ENCODE peak calls at places on chromosomes 6 and 20, in seven cellular contexts. V is HepG2, U is GM23338, T is HL-60, Z is transverse colon, N is stomach, O is sigmoid colon. R is an unnamed sample.

GRCh38 chr6:135938588-135939215 is 87.2 kb downstream of the PDE7B start:
- DNase-seq in V (peak), U (peak), T (no peak), Z (no peak), N (no peak), O (no peak), R (no peak)

GRCh38 chr6:157158897-157159296 is 164.4 kb downstream of the TMEM242 start:
- DNase-seq in V (no peak), U (peak), T (no peak), Z (no peak), N (no peak), O (no peak), R (no peak)

GRCh38 chr6:155056756-155057155 is 61.6 kb downstream of the TIAM2 start:
- DNase-seq in V (no peak), U (no peak), T (no peak), Z (no peak), N (no peak), O (no peak), R (no peak)

GRCh38 chr20:62010551-62011402 is 54.9 kb downstream of the TAF4 start:
- DNase-seq in V (peak), U (peak), T (no peak), Z (peak), N (peak), O (no peak), R (no peak)

GRCh38 chr6:89321131-89321530 is 6.0 kb upstream of the GABRR2 start:
- DNase-seq in V (no peak), U (no peak), T (no peak), Z (no peak), N (no peak), O (no peak), R (no peak)

GRCh38 chr6:137218473-137218916 is 690 bp downstream of the IFNGR1 start:
- DNase-seq in V (peak), U (peak), T (peak), Z (peak), N (no peak), O (peak), R (no peak)

GRCh38 chr6:83464741-83465140 is 33.9 kb upstream of the ME1 start:
- DNase-seq in V (peak), U (no peak), T (no peak), Z (peak), N (no peak), O (no peak), R (no peak)

GRCh38 chr6:36677753-36678487 is 594 bp upstream of the CDKN1A start:
- DNase-seq in V (peak), U (no peak), T (no peak), Z (no peak), N (no peak), O (no peak), R (no peak)

GRCh38 chr6:168648240-168648639 is 207.3 kb downstream of the SMOC2 start:
- DNase-seq in V (no peak), U (no peak), T (no peak), Z (no peak), N (peak), O (peak), R (no peak)

GRCh38 chr20:36720510-36720909 is 25.4 kb downstream of the NDRG3 start:
- DNase-seq in V (no peak), U (no peak), T (no peak), Z (no peak), N (no peak), O (no peak), R (no peak)

GRCh38 chr20:31670371-31671228 is 32.9 kb downstream of the COX4I2 start:
- DNase-seq in V (no peak), U (no peak), T (no peak), Z (peak), N (peak), O (peak), R (no peak)

GRCh38 chr6:121492536-121492935 is 57.1 kb downstream of the GJA1 start:
- DNase-seq in V (no peak), U (no peak), T (no peak), Z (no peak), N (no peak), O (no peak), R (no peak)

GRCh38 chr6:121686611-121687023 is 251.2 kb downstream of the GJA1 start:
- DNase-seq in V (no peak), U (peak), T (no peak), Z (no peak), N (no peak), O (no peak), R (no peak)

GRCh38 chr20:58711266-58712051 is 18.9 kb downstream of the NPEPL1 start:
- DNase-seq in V (no peak), U (no peak), T (no peak), Z (peak), N (peak), O (peak), R (no peak)

GRCh38 chr6:152356659-152357058 is 280.5 kb downstream of the SYNE1 start:
- DNase-seq in V (peak), U (peak), T (peak), Z (no peak), N (no peak), O (no peak), R (no peak)

GRCh38 chr20:51258582-51259175 is 235.8 kb upstream of the KCNG1 start:
- DNase-seq in V (no peak), U (no peak), T (no peak), Z (no peak), N (no peak), O (no peak), R (no peak)

GRCh38 chr6:90183587-90184333 is 112.9 kb downstream of the BACH2 start:
- DNase-seq in V (no peak), U (no peak), T (no peak), Z (no peak), N (no peak), O (no peak), R (no peak)

GRCh38 chr6:95574811-95575210 is 2.5 kb upstream of the MANEA start:
- DNase-seq in V (peak), U (no peak), T (peak), Z (no peak), N (no peak), O (no peak), R (peak)

GRCh38 chr6:43125119-43125518 is 46.0 kb upstream of the SRF start:
- DNase-seq in V (peak), U (no peak), T (no peak), Z (no peak), N (no peak), O (no peak), R (no peak)

GRCh38 chr20:1861347-1861987 is 33.7 kb upstream of the SIRPA start:
- DNase-seq in V (no peak), U (no peak), T (no peak), Z (peak), N (no peak), O (no peak), R (no peak)

GRCh38 chr20:52425253-52425652 is 233.7 kb upstream of the ZFP64 start:
- DNase-seq in V (no peak), U (no peak), T (no peak), Z (no peak), N (no peak), O (no peak), R (no peak)

GRCh38 chr6:123515715-123516114 is 121.0 kb downstream of the TRDN start:
- DNase-seq in V (no peak), U (no peak), T (no peak), Z (no peak), N (no peak), O (no peak), R (no peak)

GRCh38 chr20:5361176-5361575 is 44.4 kb upstream of the PROKR2 start:
- DNase-seq in V (no peak), U (no peak), T (no peak), Z (no peak), N (no peak), O (no peak), R (no peak)

GRCh38 chr6:48476257-48476656 is 365.3 kb upstream of the PTCHD4 start:
- DNase-seq in V (peak), U (peak), T (no peak), Z (no peak), N (no peak), O (no peak), R (no peak)

GRCh38 chr20:50868509-50869495 is 62.4 kb downstream of the ADNP start:
- DNase-seq in V (peak), U (no peak), T (no peak), Z (no peak), N (no peak), O (no peak), R (no peak)

GRCh38 chr6:52286798-52287432 is 2.4 kb upstream of the MCM3 start:
- DNase-seq in V (peak), U (peak), T (no peak), Z (peak), N (peak), O (peak), R (peak)

GRCh38 chr20:52410182-52410647 is 218.6 kb upstream of the ZFP64 start:
- DNase-seq in V (no peak), U (no peak), T (peak), Z (no peak), N (no peak), O (no peak), R (peak)

GRCh38 chr20:62237772-62238568 is at the start of gene OSBPL2:
- DNase-seq in V (peak), U (peak), T (peak), Z (peak), N (peak), O (peak), R (peak)

GRCh38 chr6:39568896-39569295 is 156.3 kb downstream of the KIF6 start:
- DNase-seq in V (no peak), U (no peak), T (no peak), Z (no peak), N (no peak), O (no peak), R (no peak)

GRCh38 chr6:3397229-3398164 is 59.4 kb downstream of the SLC22A23 start:
- DNase-seq in V (no peak), U (no peak), T (no peak), Z (no peak), N (no peak), O (peak), R (no peak)

GRCh38 chr6:139736507-139736906 is 362.1 kb upstream of the CITED2 start:
- DNase-seq in V (no peak), U (no peak), T (no peak), Z (no peak), N (no peak), O (no peak), R (no peak)

GRCh38 chr6:16539086-16539931 is 222.0 kb downstream of the ATXN1 start:
- DNase-seq in V (peak), U (no peak), T (no peak), Z (no peak), N (no peak), O (no peak), R (no peak)

GRCh38 chr6:43172127-43173007 is 1.3 kb downstream of the SRF start:
- DNase-seq in V (peak), U (peak), T (peak), Z (peak), N (peak), O (peak), R (no peak)

GRCh38 chr6:43773050-43773956 is 3.3 kb downstream of the VEGFA start:
- DNase-seq in V (peak), U (peak), T (no peak), Z (peak), N (peak), O (peak), R (no peak)

GRCh38 chr6:16276991-16277981 is 38.9 kb downstream of the GMPR start:
- DNase-seq in V (peak), U (peak), T (peak), Z (peak), N (peak), O (peak), R (no peak)

GRCh38 chr20:64196831-64197418 is 32.7 kb downstream of the MYT1 start:
- DNase-seq in V (no peak), U (no peak), T (no peak), Z (no peak), N (no peak), O (no peak), R (no peak)

GRCh38 chr6:142014515-142014914 is 118.2 kb upstream of the GJE1 start:
- DNase-seq in V (no peak), U (no peak), T (no peak), Z (no peak), N (no peak), O (no peak), R (no peak)

DNA sequence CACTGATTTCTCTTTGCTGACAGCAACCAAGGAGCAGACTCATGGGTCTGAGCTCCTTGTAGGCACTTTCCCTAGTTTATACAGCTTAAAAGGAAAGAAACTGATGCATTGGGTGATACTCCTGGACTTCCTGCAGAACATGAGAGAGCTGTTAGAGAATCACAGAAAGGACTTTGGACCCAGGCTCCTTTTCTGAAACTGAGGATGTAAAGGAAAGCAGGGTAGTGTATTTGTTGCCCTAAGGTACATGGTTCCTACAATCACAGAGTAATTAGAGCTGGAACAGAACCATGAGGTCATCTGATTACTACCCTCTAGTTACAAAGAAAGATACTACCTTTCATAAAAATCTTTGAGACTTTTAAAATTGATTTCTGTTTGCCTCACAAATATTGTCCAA is 477.1 kb upstream of the SPTLC3 start:
- DNase-seq in V (no peak), U (no peak), T (no peak), Z (no peak), N (no peak), O (no peak), R (no peak)
- TF ChIP-seq POLR2AphosphoS5 in V (no peak), U (no peak), T (no peak), Z (no peak), N (no peak), O (no peak), R (no peak)

GRCh38 chr20:25054133-25054820 is 3.7 kb downstream of the ACSS1 start:
- DNase-seq in V (peak), U (no peak), T (no peak), Z (peak), N (peak), O (peak), R (no peak)

GRCh38 chr20:25053207-25054132 is 4.5 kb downstream of the ACSS1 start:
- DNase-seq in V (no peak), U (no peak), T (no peak), Z (peak), N (peak), O (peak), R (peak)

GRCh38 chr20:25050501-25051350 is 7.2 kb downstream of the ACSS1 start:
- DNase-seq in V (no peak), U (no peak), T (no peak), Z (peak), N (peak), O (peak), R (no peak)

GRCh38 chr20:25051386-25052155 is 6.4 kb downstream of the ACSS1 start:
- DNase-seq in V (no peak), U (no peak), T (no peak), Z (peak), N (peak), O (peak), R (no peak)

DNA sequence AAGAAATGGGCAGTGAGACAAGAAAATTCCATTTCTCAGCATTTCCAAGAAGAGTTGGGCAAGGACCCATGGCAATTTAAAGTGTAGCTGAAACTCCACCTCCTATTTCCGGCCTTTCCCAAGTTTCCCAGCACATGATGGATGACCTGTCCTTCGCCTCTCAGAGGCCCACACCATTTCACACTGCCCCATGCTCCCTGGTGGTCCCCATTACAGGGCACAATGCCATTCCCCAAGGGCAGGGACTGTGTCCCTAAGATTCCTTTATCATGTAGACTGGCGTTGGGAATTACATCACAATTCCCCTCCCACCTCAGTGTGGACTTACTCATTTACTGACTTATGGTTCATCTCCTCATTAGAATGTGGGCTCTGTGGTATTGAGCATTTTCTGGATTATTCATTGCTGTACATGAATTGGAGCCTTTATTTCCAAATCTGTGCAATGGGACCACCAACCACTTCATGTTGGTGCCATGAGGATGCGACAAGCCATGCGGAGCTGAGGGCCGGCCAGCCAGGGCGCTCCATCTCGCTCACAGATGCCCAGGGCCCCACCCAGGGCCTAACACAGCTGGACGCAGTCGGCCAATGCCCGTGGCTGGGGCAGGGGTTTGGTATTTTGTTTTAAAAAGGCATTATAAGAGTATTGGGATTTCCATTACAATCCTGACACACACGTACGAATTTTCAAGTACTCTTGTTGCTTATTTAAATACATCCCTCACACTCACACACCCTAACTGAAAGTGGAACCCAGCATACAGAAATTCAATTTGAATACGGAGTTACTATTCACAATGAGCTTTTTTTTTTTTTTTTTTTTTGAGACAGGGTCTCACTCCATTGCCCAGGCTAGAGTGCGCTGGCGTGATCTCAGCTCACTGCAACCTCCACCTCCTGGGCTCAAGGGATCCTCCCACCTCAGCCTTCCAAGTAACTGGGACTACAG is 5.4 kb downstream of the ACSS1 start:
- DNase-seq in V (no peak), U (no peak), T (no peak), Z (peak), N (peak), O (peak), R (no peak)
- H3K27ac ChIP-seq in V (no peak), U (no peak), T (no peak), Z (peak), N (peak), O (peak), R (no peak)

DNA sequence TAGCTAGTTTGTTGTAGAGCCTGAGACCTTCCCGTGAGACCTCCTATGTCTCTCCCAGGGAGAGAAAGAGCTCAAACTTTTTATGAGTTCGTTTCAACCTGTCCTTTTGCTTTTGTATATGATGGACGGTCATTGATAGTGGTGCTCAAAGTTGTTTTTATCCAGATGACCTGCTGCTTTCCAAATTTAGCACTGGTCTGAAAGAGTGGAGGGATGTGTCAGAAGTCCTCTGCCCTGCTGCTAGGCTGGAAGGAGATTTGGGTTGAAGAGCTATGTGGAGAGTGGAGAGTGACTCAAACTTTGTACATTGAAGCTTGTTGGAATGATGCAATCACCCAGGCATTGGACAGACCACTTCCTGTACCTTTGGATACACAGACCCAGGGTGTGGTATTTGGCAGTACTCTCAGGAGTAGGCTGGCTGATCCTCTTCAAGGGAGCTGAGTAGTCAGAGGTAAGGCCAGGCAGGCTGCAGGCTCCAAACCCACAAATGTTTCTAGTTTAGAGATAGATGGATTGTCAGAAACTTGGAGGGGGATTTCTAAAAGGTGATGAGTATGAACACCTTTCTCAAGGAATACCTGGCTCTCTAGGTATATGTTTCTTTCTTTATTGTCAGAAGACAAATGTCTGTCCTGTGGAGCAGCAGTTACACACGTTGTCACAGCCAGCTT is 49.4 kb upstream of the RREB1 start:
- DNase-seq in V (peak), U (no peak), T (peak), Z (peak), N (peak), O (no peak), R (no peak)
- TF ChIP-seq POLR2AphosphoS5 in V (no peak), U (no peak), T (no peak), Z (peak), N (no peak), O (no peak), R (no peak)

GRCh38 chr6:74892091-74892490 is 313.8 kb downstream of the COL12A1 start:
- DNase-seq in V (no peak), U (no peak), T (no peak), Z (no peak), N (no peak), O (no peak), R (no peak)

GRCh38 chr6:74891358-74891811 is 314.5 kb downstream of the COL12A1 start:
- DNase-seq in V (no peak), U (no peak), T (no peak), Z (no peak), N (no peak), O (peak), R (no peak)
- H3K27ac ChIP-seq in V (no peak), U (no peak), T (no peak), Z (peak), N (no peak), O (peak), R (no peak)

DNA sequence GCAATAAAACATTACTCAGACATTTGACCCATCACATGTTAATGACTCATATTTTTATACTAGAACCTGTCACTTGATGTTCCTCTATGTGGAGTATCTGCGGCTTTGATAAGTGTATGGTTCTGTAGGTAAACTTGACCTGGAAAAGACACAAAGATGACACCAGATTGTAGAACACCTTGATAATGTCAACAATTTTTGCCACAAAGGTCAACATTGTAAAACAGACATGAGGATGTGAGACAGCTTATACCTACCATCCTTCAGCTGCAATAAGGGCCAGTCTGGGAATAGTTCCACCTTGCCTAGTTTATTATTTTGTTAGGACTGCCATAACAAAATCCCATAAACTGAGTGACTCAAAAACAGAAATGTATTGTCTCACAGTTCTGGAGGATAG is 202.4 kb downstream of the LMBRD1 start:
- DNase-seq in V (no peak), U (no peak), T (no peak), Z (no peak), N (no peak), O (no peak), R (no peak)
- TF ChIP-seq POLR2AphosphoS5 in V (no peak), U (no peak), T (no peak), Z (no peak), N (no peak), O (no peak), R (no peak)